ENCODE peak calls at places on chromosomes 1 and 21, in seven cellular contexts. One of them, this sample, is unnamed.

GRCh38 chr21:27713159-27714109 is 746.5 kb upstream of the ADAMTS5 start:
- DNase-seq in PC-3: peak; percentile 50
- DNase-seq in fibroblast of mammary gland: no peak
- DNase-seq in GM23338: no peak
- DNase-seq in BJ: no peak
- DNase-seq in GM06990: no peak
- DNase-seq in colonic mucosa: peak; percentile 27
- DNase-seq in this sample: no peak

GRCh38 chr21:37370152-37371040 is 3.8 kb downstream of the DYRK1A start:
- DNase-seq in PC-3: peak; percentile 80
- DNase-seq in colonic mucosa: no peak
- DNase-seq in GM23338: no peak
- DNase-seq in GM06990: peak; percentile 50
- DNase-seq in BJ: no peak
- DNase-seq in fibroblast of mammary gland: peak; percentile 69
- DNase-seq in this sample: no peak

GRCh38 chr1:63835075-63835633 is 61.3 kb downstream of the ROR1 start:
- DNase-seq in GM06990: no peak
- DNase-seq in colonic mucosa: no peak
- DNase-seq in BJ: no peak
- DNase-seq in PC-3: peak; percentile 85
- DNase-seq in fibroblast of mammary gland: peak; percentile 66
- DNase-seq in GM23338: no peak
- DNase-seq in this sample: no peak

GRCh38 chr1:59445040-59445439 is 148.1 kb downstream of the FGGY start:
- DNase-seq in GM23338: no peak
- DNase-seq in BJ: no peak
- DNase-seq in GM06990: no peak
- DNase-seq in fibroblast of mammary gland: peak; percentile 51
- DNase-seq in colonic mucosa: no peak
- DNase-seq in PC-3: peak; percentile 80
- DNase-seq in this sample: no peak

GRCh38 chr21:25891596-25891995 is 156.8 kb downstream of the GABPA start:
- DNase-seq in GM23338: no peak
- DNase-seq in GM06990: no peak
- DNase-seq in BJ: no peak
- DNase-seq in fibroblast of mammary gland: no peak
- DNase-seq in colonic mucosa: no peak
- DNase-seq in PC-3: no peak
- DNase-seq in this sample: no peak

GRCh38 chr1:228144213-228145049 is 4.4 kb downstream of the GUK1 start:
- DNase-seq in fibroblast of mammary gland: no peak
- DNase-seq in GM06990: no peak
- DNase-seq in colonic mucosa: no peak
- DNase-seq in PC-3: no peak
- DNase-seq in BJ: no peak
- DNase-seq in GM23338: no peak
- DNase-seq in this sample: no peak

GRCh38 chr21:42532466-42533181 is 19.0 kb downstream of the SLC37A1 start:
- DNase-seq in PC-3: no peak
- DNase-seq in GM06990: no peak
- DNase-seq in fibroblast of mammary gland: no peak
- DNase-seq in BJ: no peak
- DNase-seq in GM23338: no peak
- DNase-seq in colonic mucosa: peak; percentile 52
- DNase-seq in this sample: peak; percentile 81

GRCh38 chr1:180042994-180043622 is 88.5 kb downstream of the CEP350 start:
- DNase-seq in PC-3: peak; percentile 62
- DNase-seq in BJ: peak; percentile 51
- DNase-seq in fibroblast of mammary gland: peak; percentile 43
- DNase-seq in GM23338: no peak
- DNase-seq in colonic mucosa: no peak
- DNase-seq in GM06990: no peak
- DNase-seq in this sample: no peak

GRCh38 chr1:218930879-218931278 is 242.8 kb upstream of the LYPLAL1 start:
- DNase-seq in PC-3: peak; percentile 52
- DNase-seq in fibroblast of mammary gland: peak; percentile 96
- DNase-seq in GM23338: no peak
- DNase-seq in BJ: peak; percentile 95
- DNase-seq in colonic mucosa: no peak
- DNase-seq in GM06990: no peak
- DNase-seq in this sample: no peak

GRCh38 chr1:21027805-21028204 is 148.9 kb downstream of the EIF4G3 start:
- DNase-seq in colonic mucosa: peak; percentile 66
- DNase-seq in PC-3: no peak
- DNase-seq in fibroblast of mammary gland: no peak
- DNase-seq in GM06990: no peak
- DNase-seq in GM23338: no peak
- DNase-seq in BJ: no peak
- DNase-seq in this sample: no peak

GRCh38 chr1:74771913-74772515 is 39.1 kb downstream of the TYW3 start:
- DNase-seq in GM23338: peak; percentile 74
- DNase-seq in fibroblast of mammary gland: peak; percentile 57
- DNase-seq in GM06990: peak; percentile 17
- DNase-seq in PC-3: peak; percentile 83
- DNase-seq in colonic mucosa: no peak
- DNase-seq in BJ: peak; percentile 5
- DNase-seq in this sample: no peak

GRCh38 chr1:121448851-121449250 is 264.1 kb downstream of the SRGAP2C start:
- DNase-seq in BJ: no peak
- DNase-seq in fibroblast of mammary gland: no peak
- DNase-seq in GM06990: no peak
- DNase-seq in GM23338: no peak
- DNase-seq in colonic mucosa: no peak
- DNase-seq in PC-3: no peak
- DNase-seq in this sample: no peak

GRCh38 chr1:27637052-27637451 is 2.1 kb upstream of the FGR start:
- DNase-seq in BJ: no peak
- DNase-seq in GM06990: peak; percentile 44
- DNase-seq in colonic mucosa: no peak
- DNase-seq in fibroblast of mammary gland: peak; percentile 22
- DNase-seq in PC-3: no peak
- DNase-seq in GM23338: no peak
- DNase-seq in this sample: no peak

GRCh38 chr1:26017606-26018005 is 4.0 kb upstream of the EXTL1 start:
- DNase-seq in GM23338: no peak
- DNase-seq in BJ: no peak
- DNase-seq in fibroblast of mammary gland: no peak
- DNase-seq in colonic mucosa: no peak
- DNase-seq in GM06990: no peak
- DNase-seq in PC-3: no peak
- DNase-seq in this sample: no peak

GRCh38 chr1:26016258-26016943 is 5.2 kb upstream of the EXTL1 start:
- DNase-seq in BJ: no peak
- DNase-seq in GM06990: no peak
- DNase-seq in GM23338: no peak
- DNase-seq in PC-3: no peak
- DNase-seq in colonic mucosa: no peak
- DNase-seq in fibroblast of mammary gland: no peak
- DNase-seq in this sample: no peak

GRCh38 chr1:26016944-26017545 is 4.5 kb upstream of the EXTL1 start:
- DNase-seq in GM06990: no peak
- DNase-seq in BJ: no peak
- DNase-seq in colonic mucosa: no peak
- DNase-seq in PC-3: no peak
- DNase-seq in fibroblast of mammary gland: no peak
- DNase-seq in GM23338: no peak
- DNase-seq in this sample: no peak

GRCh38 chr1:26014179-26014578 is 7.4 kb upstream of the EXTL1 start:
- DNase-seq in GM06990: no peak
- DNase-seq in fibroblast of mammary gland: no peak
- DNase-seq in PC-3: no peak
- DNase-seq in colonic mucosa: no peak
- DNase-seq in GM23338: no peak
- DNase-seq in BJ: no peak
- DNase-seq in this sample: no peak

DNA sequence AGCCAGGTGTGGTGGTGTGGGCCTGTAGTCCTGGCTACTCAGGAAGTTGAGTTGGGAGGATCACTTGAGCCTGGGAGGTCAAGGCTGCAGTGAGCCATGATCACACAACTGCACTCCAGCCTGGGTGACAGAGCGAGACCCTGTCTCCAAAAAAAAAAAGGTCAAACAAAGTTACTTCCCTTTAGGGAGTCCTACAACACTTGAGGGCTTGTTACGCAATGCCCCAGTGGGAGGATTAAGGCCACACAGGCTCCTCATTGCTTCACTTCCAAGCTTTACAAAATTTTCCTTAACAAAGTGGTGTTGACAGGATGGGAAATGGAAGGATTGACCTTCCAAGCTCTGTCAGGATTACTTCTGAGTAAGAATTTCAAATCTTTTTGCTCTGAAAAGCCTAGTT is 6.2 kb upstream of the EXTL1 start:
- DNase-seq in GM23338: no peak
- DNase-seq in fibroblast of mammary gland: peak; percentile 82
- DNase-seq in PC-3: no peak
- DNase-seq in colonic mucosa: no peak
- DNase-seq in GM06990: no peak
- DNase-seq in BJ: no peak
- DNase-seq in this sample: no peak
- H3K4me3 ChIP-seq in GM23338: no peak overlapping the region
- H3K4me3 ChIP-seq in fibroblast of mammary gland: no peak overlapping the region
- H3K4me3 ChIP-seq in PC-3: no peak overlapping the region
- H3K4me3 ChIP-seq in colonic mucosa: no peak overlapping the region
- H3K4me3 ChIP-seq in GM06990: no peak overlapping the region
- H3K4me3 ChIP-seq in BJ: no peak overlapping the region
- H3K4me3 ChIP-seq in this sample: no peak overlapping the region

GRCh38 chr1:7922301-7922700 is 18.3 kb downstream of the TNFRSF9 start:
- DNase-seq in BJ: no peak
- DNase-seq in fibroblast of mammary gland: peak; percentile 67
- DNase-seq in GM06990: no peak
- DNase-seq in PC-3: no peak
- DNase-seq in colonic mucosa: no peak
- DNase-seq in GM23338: no peak
- DNase-seq in this sample: no peak
- H3K4me3 ChIP-seq in BJ: no peak overlapping the region
- H3K4me3 ChIP-seq in fibroblast of mammary gland: no peak overlapping the region
- H3K4me3 ChIP-seq in GM06990: no peak overlapping the region
- H3K4me3 ChIP-seq in PC-3: no peak overlapping the region
- H3K4me3 ChIP-seq in colonic mucosa: no peak overlapping the region
- H3K4me3 ChIP-seq in GM23338: no peak overlapping the region
- H3K4me3 ChIP-seq in this sample: no peak overlapping the region

DNA sequence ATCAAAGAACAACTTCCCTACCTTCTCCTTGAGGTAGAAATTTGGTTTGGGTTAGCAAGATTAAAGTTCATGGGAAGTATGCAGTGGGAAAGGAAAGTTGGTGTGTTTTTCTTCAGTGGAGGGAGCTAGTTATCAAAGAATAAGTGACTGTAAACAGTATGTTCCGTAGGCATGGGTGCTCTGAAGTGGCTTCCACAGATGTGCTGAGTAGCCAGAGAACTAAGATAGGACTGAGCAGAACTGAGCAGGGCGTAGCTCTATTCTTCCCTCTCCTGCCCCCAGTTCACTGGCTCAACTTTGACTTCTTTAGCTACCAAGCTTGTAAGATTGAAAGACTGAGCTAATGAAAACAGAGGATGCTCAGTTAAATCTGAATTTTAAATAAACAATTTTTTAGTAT is 3.4 kb downstream of the ADCY10 start:
- DNase-seq in GM06990: no peak
- DNase-seq in colonic mucosa: no peak
- DNase-seq in PC-3: no peak
- DNase-seq in BJ: no peak
- DNase-seq in GM23338: no peak
- DNase-seq in fibroblast of mammary gland: no peak
- DNase-seq in this sample: no peak
- H3K4me3 ChIP-seq in GM06990: no peak overlapping the region
- H3K4me3 ChIP-seq in colonic mucosa: no peak overlapping the region
- H3K4me3 ChIP-seq in PC-3: no peak overlapping the region
- H3K4me3 ChIP-seq in BJ: no peak overlapping the region
- H3K4me3 ChIP-seq in GM23338: no peak overlapping the region
- H3K4me3 ChIP-seq in fibroblast of mammary gland: no peak overlapping the region
- H3K4me3 ChIP-seq in this sample: no peak overlapping the region

DNA sequence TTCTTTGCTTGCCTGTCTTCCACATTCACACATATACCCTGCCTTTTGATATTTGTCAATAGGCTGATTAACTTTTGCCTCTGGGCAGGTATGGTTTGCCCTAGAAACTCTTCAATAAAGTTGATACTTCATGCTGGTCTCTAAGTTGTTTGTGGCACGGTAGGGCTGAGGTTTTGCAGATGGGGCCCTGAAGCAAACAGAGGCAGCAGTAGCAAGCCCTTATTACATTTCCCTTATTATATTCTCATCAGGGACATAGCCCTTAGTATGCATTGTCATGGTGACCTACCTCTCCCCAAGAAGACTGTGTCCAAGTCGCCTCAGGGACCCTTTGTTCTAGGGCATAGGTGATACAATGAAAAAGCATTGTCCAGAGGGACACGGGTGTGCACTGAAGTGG is at the start of gene OR6P1:
- DNase-seq in colonic mucosa: no peak
- DNase-seq in fibroblast of mammary gland: no peak
- DNase-seq in GM23338: no peak
- DNase-seq in PC-3: no peak
- DNase-seq in BJ: no peak
- DNase-seq in GM06990: no peak
- DNase-seq in this sample: no peak
- H3K4me3 ChIP-seq in colonic mucosa: no peak within 1 kb of the TSS
- H3K4me3 ChIP-seq in fibroblast of mammary gland: no peak within 1 kb of the TSS
- H3K4me3 ChIP-seq in GM23338: no peak within 1 kb of the TSS
- H3K4me3 ChIP-seq in PC-3: no peak within 1 kb of the TSS
- H3K4me3 ChIP-seq in BJ: no peak within 1 kb of the TSS
- H3K4me3 ChIP-seq in GM06990: no peak within 1 kb of the TSS
- H3K4me3 ChIP-seq in this sample: no peak within 1 kb of the TSS

DNA sequence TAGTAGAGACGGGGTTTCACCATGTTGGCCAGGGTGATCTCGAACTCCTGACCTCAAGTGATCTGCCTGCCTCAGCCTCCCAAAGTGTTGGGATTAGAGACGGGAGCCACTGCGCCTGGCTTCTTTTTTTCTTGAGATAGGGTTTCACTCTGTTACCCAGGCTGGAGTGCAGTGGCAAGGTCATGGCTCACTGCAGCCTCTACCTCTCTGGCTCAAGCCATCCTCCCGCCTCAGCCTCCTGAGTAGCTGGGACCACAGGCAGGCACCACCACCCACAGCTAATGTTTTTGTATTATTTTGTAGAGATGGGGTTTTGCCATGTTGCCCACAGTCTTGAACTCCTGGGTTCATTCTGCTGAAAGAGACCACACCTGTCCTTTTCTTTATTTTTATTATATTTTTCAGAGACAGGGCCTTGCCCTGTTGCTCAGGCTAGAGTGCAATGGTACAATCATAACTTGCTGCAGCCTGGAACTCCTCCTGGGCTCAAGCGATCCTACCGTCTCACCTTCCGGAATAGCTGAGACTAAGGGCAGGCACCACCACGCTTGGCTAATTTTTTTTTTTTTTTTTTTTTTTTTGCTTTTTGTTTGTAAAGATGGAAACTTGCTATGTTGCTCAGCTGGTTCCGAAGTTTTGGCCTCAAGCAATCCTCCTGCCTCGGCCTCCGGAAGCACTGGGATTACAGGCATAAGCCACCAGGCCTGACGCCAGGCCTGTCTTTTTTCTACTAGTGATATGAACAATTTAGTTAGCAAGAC is 3.1 kb downstream of the LMNA start:
- DNase-seq in BJ: no peak
- DNase-seq in GM06990: no peak
- DNase-seq in GM23338: no peak
- DNase-seq in PC-3: peak; percentile 45
- DNase-seq in fibroblast of mammary gland: peak; percentile 40
- DNase-seq in colonic mucosa: no peak
- DNase-seq in this sample: no peak
- H3K4me3 ChIP-seq in BJ: peak overlapping the region; percentile 100
- H3K4me3 ChIP-seq in GM06990: no peak overlapping the region
- H3K4me3 ChIP-seq in GM23338: no peak overlapping the region
- H3K4me3 ChIP-seq in PC-3: peak overlapping the region; percentile 86
- H3K4me3 ChIP-seq in fibroblast of mammary gland: peak overlapping the region; percentile 99
- H3K4me3 ChIP-seq in colonic mucosa: peak overlapping the region; percentile 88
- H3K4me3 ChIP-seq in this sample: peak overlapping the region; percentile 97

This sample was measured in right atrium auricular region.